ENCODE peak calls at places on chromosomes 7 and 10, in eight cellular contexts. V is HepG2, L is HCT116, Q is SK-N-SH, O is H1, S is K562, Z is GM12878, R is endothelial cell of umbilical vein. B is an unnamed sample.

GRCh38 chr10:930415-931325 is 835 bp downstream of the LARP4B start:
- DNase-seq in Z (no peak), Q (peak), S (peak), O (peak), L (no peak), R (peak), V (peak), B (no peak)

GRCh38 chr7:157472311-157473050 is 135.7 kb downstream of the DNAJB6 start:
- DNase-seq in V (no peak), Q (no peak), R (no peak), L (no peak), Z (no peak), S (no peak), O (no peak), B (no peak)

GRCh38 chr10:34994565-34995142 is 95.5 kb downstream of the CUL2 start:
- DNase-seq in V (peak), Z (peak), O (peak), L (peak), R (peak), S (peak), Q (peak), B (no peak)

GRCh38 chr10:114472874-114473248 is 68.6 kb upstream of the AFAP1L2 start:
- DNase-seq in Z (no peak), O (no peak), L (no peak), V (no peak), Q (no peak), R (no peak), S (no peak), B (no peak)

GRCh38 chr7:71131753-71132520 is at the start of gene GALNT17:
- DNase-seq in Z (no peak), Q (peak), S (no peak), R (no peak), O (peak), V (no peak), L (no peak), B (no peak)

GRCh38 chr7:54014765-54015164 is 527.4 kb upstream of the VSTM2A start:
- DNase-seq in O (no peak), S (no peak), L (no peak), Z (no peak), R (no peak), V (no peak), Q (no peak), B (no peak)

GRCh38 chr7:32062150-32062549 is 8.1 kb downstream of the PDE1C start:
- DNase-seq in O (peak), L (peak), V (peak), Z (no peak), Q (peak), R (peak), S (peak), B (no peak)

GRCh38 chr10:50393784-50394183 is 142.5 kb upstream of the ASAH2 start:
- DNase-seq in Q (no peak), L (no peak), V (peak), O (no peak), Z (no peak), R (peak), S (peak), B (no peak)

GRCh38 chr7:3266240-3266639 is 34.8 kb upstream of the SDK1 start:
- DNase-seq in S (no peak), O (no peak), Z (no peak), R (no peak), L (no peak), V (no peak), Q (no peak), B (no peak)

GRCh38 chr7:87599336-87599735 is 1.3 kb downstream of the ABCB1 start:
- DNase-seq in V (peak), Z (peak), L (no peak), O (no peak), S (no peak), Q (peak), R (no peak), B (no peak)

GRCh38 chr10:70907619-70908425 is 19.5 kb upstream of the PCBD1 start:
- DNase-seq in L (no peak), O (no peak), V (no peak), Z (no peak), S (no peak), R (no peak), Q (peak), B (no peak)

DNA sequence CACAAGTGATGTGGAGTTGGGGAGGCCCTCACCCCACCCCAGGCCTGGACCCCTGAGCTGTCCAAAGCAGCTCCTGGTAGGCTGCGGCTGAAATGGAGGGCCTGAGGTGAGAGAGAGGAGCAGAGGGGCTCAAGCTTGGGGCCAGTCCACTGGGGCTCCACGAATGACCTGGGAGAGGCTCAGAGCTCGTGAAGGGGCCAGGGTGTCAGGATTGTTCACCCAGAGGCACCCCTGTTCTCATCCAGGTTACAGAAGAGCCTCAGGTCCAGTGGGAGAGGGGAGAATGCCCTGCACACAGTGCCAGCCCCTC is 102.2 kb upstream of the RET start:
- DNase-seq in Z (no peak), R (no peak), Q (no peak), O (no peak), L (no peak), V (no peak), S (no peak), B (no peak)
- H3K9ac ChIP-seq in Z (no peak), R (no peak), Q (no peak), O (no peak), L (no peak), V (no peak), S (no peak), B (no peak)

DNA sequence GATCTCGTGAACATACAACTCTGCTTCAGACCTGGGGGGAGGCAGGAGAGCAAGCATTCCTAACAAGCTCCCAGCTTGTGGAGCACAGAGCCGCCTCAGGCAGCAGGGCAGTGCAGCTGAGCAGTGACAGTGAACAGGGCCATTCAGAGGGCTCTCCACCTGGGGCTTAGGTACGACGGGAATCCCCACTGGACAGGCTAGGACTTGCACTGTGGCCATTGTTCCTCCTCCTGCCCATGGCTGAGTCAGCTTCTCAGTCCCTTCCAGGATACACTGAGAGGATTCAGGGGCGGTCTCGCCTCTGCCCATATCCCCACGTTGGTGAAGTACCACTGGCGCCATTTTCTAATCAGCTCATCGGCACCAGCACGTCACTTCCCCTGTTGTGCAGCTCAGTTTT is 71.1 kb downstream of the FIGNL1 start:
- DNase-seq in S (no peak), L (no peak), Q (no peak), R (no peak), O (peak), Z (no peak), V (peak), B (no peak)
- TF ChIP-seq POLR2AphosphoS5 in S (no peak), L (no peak), Q (no peak), R (no peak), O (peak), Z (no peak), V (no peak), B (no peak)

GRCh38 chr7:137886706-137887105 is 39.9 kb upstream of the DGKI start:
- DNase-seq in O (peak), S (no peak), Q (no peak), Z (no peak), V (no peak), R (no peak), L (no peak), B (no peak)
- H3K27ac ChIP-seq in O (peak), S (no peak), Q (peak), Z (no peak), V (no peak), R (no peak), L (no peak), B (no peak)

GRCh38 chr7:129067943-129068548 is 13.1 kb upstream of the TNPO3 start:
- DNase-seq in Q (no peak), S (no peak), L (no peak), V (no peak), R (no peak), O (no peak), Z (no peak), B (no peak)

GRCh38 chr7:129069021-129069420 is 14.1 kb upstream of the TNPO3 start:
- DNase-seq in L (no peak), R (no peak), S (no peak), V (no peak), Q (no peak), O (no peak), Z (no peak), B (no peak)

DNA sequence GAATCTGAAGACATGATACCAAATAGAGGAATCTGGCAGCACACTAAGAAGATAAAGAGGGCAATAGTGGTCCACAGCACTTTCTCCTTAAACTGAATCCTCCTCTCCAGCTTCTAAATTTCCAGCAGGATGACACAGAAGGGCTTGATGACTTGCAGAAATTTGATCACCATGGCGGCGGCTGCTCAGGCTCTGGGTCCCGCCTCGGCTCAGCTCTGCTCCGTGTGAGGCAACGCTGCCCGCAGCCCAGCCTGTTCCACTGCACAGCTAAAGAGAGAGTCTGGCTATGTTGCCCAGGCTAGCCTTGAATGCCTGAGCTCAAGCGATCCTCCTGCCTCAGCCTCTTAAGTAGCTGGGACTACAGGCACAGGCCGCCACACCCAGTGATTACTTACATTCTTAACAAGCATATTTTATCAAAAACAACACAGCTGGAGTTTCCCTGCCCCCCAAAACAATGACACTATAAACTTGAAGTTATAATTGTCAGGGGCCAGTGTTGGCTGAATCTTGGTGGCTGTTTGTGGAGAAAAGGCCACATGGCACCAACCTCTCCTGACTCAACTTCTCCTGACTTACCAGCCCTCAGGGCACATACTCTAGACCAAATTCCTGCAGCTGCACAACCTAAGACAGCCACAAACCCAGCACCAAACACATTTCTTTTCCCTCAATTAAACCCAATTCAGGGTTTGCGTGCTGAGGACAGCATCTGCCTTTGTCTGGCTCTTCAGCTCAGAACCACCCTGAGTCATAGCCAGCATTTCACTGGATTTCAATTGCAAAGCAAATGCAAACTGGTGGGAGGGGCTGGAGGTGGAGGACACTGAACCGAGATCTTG is 11.6 kb upstream of the TNPO3 start:
- DNase-seq in S (peak), L (no peak), O (no peak), V (no peak), Z (no peak), Q (no peak), R (peak), B (no peak)
- H3K9ac ChIP-seq in S (peak), L (no peak), O (no peak), V (no peak), Z (no peak), Q (no peak), R (no peak), B (no peak)

GRCh38 chr7:134789967-134790685 is 10.7 kb downstream of the CALD1 start:
- DNase-seq in Z (no peak), Q (no peak), V (no peak), O (no peak), R (no peak), L (no peak), S (no peak), B (no peak)
- TF ChIP-seq POLR2AphosphoS5 in Z (no peak), Q (peak), V (no peak), O (no peak), R (peak), L (no peak), S (no peak), B (no peak)

DNA sequence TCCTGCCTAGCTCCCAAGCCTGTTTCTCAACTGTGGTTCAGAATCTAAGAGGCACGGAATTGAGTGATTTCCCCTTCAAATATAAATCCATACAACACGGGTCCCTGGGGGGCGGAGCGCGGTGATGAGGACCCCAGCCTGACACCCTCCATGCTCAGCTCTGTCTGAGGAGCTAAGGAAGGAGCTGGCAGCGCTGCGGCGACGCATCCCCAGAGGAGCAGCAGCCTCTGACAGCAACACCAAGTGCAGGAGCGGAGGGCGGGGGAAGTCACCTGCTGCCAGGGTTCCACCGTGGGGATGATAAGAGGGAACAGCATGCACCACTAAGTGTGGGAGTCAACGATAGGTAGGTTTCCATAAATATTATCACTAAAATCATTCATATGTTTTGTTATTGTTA is 72.6 kb upstream of the VWC2 start:
- DNase-seq in Q (no peak), O (no peak), R (no peak), Z (no peak), S (no peak), L (no peak), V (no peak), B (no peak)
- H3K27ac ChIP-seq in Q (no peak), O (no peak), R (no peak), Z (no peak), S (no peak), L (no peak), V (no peak), B (no peak)

GRCh38 chr10:3777876-3778707 is 6.9 kb downstream of the KLF6 start:
- DNase-seq in L (no peak), S (no peak), V (no peak), O (no peak), R (peak), Z (no peak), Q (no peak), B (no peak)
- H3K9ac ChIP-seq in L (no peak), S (no peak), V (no peak), O (no peak), R (peak), Z (no peak), Q (peak), B (no peak)

DNA sequence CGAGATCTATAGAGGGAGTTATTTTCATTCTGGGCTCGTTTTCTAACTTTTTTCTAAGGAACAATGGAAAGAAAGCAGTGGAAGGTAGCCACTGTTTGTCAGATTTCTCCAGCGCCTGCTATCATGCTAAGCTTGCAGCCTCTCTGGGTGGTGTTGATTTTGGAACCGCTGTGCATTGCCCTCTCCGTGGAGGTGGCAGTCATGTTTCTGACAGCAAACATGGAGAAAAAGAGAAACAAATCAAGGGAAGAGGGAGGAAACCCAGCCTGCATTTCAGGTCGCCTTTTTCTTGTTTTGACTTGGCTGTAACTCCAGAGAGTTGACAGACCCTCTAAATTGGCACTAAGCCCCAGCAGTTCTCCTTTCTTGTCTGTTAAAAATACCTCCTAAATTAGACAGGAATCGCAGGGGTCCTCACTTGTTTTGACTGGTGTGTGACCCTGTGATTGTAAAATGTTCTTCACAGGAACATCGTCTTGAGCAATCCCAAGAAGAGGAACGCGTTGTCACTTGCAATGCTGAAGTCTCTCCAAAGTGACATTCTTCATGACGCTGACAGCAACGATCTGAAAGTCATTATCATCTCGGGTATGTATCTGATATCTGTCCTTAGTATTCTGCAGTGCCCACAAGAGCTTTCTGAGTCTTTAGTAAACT is 4.8 kb downstream of the ECHDC3 start:
- DNase-seq in R (peak), O (no peak), L (no peak), V (no peak), Z (no peak), Q (no peak), S (no peak), B (no peak)
- TF ChIP-seq POLR2AphosphoS5 in R (no peak), O (no peak), L (no peak), V (no peak), Z (no peak), Q (no peak), S (no peak), B (no peak)

B was measured in SK-N-MC.